ENCODE peak calls at places on chromosomes 4 and X, in six cellular contexts. One of them, this sample, is unnamed.

GRCh38 chr4:54090804-54091623 is 8.9 kb upstream of the GSX2 start:
- DNase-seq in AG09309: no peak
- DNase-seq in lower leg skin: no peak
- DNase-seq in adrenal gland: no peak
- DNase-seq in AG04449: no peak
- DNase-seq in testis: peak
- DNase-seq in this sample: no peak

GRCh38 chr4:75800972-75801371 is 76.6 kb downstream of the USO1 start:
- DNase-seq in adrenal gland: no peak
- DNase-seq in AG09309: no peak
- DNase-seq in lower leg skin: no peak
- DNase-seq in AG04449: no peak
- DNase-seq in testis: no peak
- DNase-seq in this sample: no peak

GRCh38 chrX:3609800-3610199 is 103.6 kb downstream of the PRKX start:
- DNase-seq in AG04449: peak
- DNase-seq in lower leg skin: no peak
- DNase-seq in testis: no peak
- DNase-seq in adrenal gland: no peak
- DNase-seq in AG09309: peak
- DNase-seq in this sample: no peak

GRCh38 chr4:77172336-77172735 is 15.3 kb downstream of the CCNG2 start:
- DNase-seq in lower leg skin: no peak
- DNase-seq in testis: no peak
- DNase-seq in AG09309: peak
- DNase-seq in adrenal gland: no peak
- DNase-seq in AG04449: peak
- DNase-seq in this sample: no peak

GRCh38 chr4:1177274-1178141 is 5.1 kb upstream of the SPON2 start:
- DNase-seq in AG04449: no peak
- DNase-seq in adrenal gland: no peak
- DNase-seq in testis: no peak
- DNase-seq in AG09309: no peak
- DNase-seq in lower leg skin: no peak
- DNase-seq in this sample: peak

GRCh38 chr4:46922205-46922604 is 13.2 kb upstream of the COX7B2 start:
- DNase-seq in lower leg skin: no peak
- DNase-seq in AG04449: no peak
- DNase-seq in adrenal gland: no peak
- DNase-seq in AG09309: no peak
- DNase-seq in testis: no peak
- DNase-seq in this sample: no peak

GRCh38 chrX:43526878-43527277 is 129.2 kb upstream of the MAOA start:
- DNase-seq in lower leg skin: no peak
- DNase-seq in AG04449: no peak
- DNase-seq in adrenal gland: no peak
- DNase-seq in testis: no peak
- DNase-seq in AG09309: no peak
- DNase-seq in this sample: no peak

GRCh38 chrX:3360881-3361280 is 14.4 kb upstream of the MXRA5 start:
- DNase-seq in AG09309: no peak
- DNase-seq in adrenal gland: no peak
- DNase-seq in AG04449: no peak
- DNase-seq in lower leg skin: no peak
- DNase-seq in testis: no peak
- DNase-seq in this sample: no peak

GRCh38 chr4:73729534-73730165 is 10.7 kb upstream of the CXCL8 start:
- DNase-seq in testis: peak
- DNase-seq in AG09309: peak
- DNase-seq in adrenal gland: peak
- DNase-seq in lower leg skin: peak
- DNase-seq in AG04449: peak
- DNase-seq in this sample: peak

GRCh38 chrX:10512258-10512657 is 108.1 kb downstream of the MID1 start:
- DNase-seq in testis: no peak
- DNase-seq in lower leg skin: no peak
- DNase-seq in AG09309: no peak
- DNase-seq in AG04449: no peak
- DNase-seq in adrenal gland: no peak
- DNase-seq in this sample: no peak

GRCh38 chr4:161581262-161581661 is 582.5 kb downstream of the FSTL5 start:
- DNase-seq in adrenal gland: no peak
- DNase-seq in AG09309: peak
- DNase-seq in AG04449: no peak
- DNase-seq in testis: no peak
- DNase-seq in lower leg skin: no peak
- DNase-seq in this sample: no peak

GRCh38 chrX:24682739-24683432 is 10.8 kb upstream of the POLA1 start:
- DNase-seq in adrenal gland: no peak
- DNase-seq in AG04449: no peak
- DNase-seq in AG09309: no peak
- DNase-seq in testis: no peak
- DNase-seq in lower leg skin: no peak
- DNase-seq in this sample: no peak

GRCh38 chr4:25786497-25787065 is 76.2 kb downstream of the SEL1L3 start:
- DNase-seq in adrenal gland: no peak
- DNase-seq in testis: no peak
- DNase-seq in lower leg skin: no peak
- DNase-seq in AG04449: no peak
- DNase-seq in AG09309: no peak
- DNase-seq in this sample: no peak

GRCh38 chr4:80239480-80239879 is 27.0 kb upstream of the FGF5 start:
- DNase-seq in lower leg skin: no peak
- DNase-seq in testis: no peak
- DNase-seq in AG04449: no peak
- DNase-seq in adrenal gland: no peak
- DNase-seq in AG09309: no peak
- DNase-seq in this sample: no peak

GRCh38 chr4:80202784-80203553 is 5.7 kb downstream of the PRDM8 start:
- DNase-seq in AG09309: no peak
- DNase-seq in AG04449: no peak
- DNase-seq in adrenal gland: no peak
- DNase-seq in lower leg skin: no peak
- DNase-seq in testis: peak
- DNase-seq in this sample: no peak

GRCh38 chr4:168803727-168804126 is 206.3 kb downstream of the CBR4 start:
- DNase-seq in AG09309: peak
- DNase-seq in lower leg skin: no peak
- DNase-seq in adrenal gland: no peak
- DNase-seq in AG04449: peak
- DNase-seq in testis: no peak
- DNase-seq in this sample: no peak

GRCh38 chrX:118181030-118181429 is 64.4 kb upstream of the KLHL13 start:
- DNase-seq in AG04449: no peak
- DNase-seq in AG09309: no peak
- DNase-seq in lower leg skin: no peak
- DNase-seq in testis: no peak
- DNase-seq in adrenal gland: peak
- DNase-seq in this sample: no peak

GRCh38 chr4:17469931-17470674 is 41.8 kb downstream of the QDPR start:
- DNase-seq in adrenal gland: no peak
- DNase-seq in lower leg skin: no peak
- DNase-seq in testis: no peak
- DNase-seq in AG09309: no peak
- DNase-seq in AG04449: no peak
- DNase-seq in this sample: no peak

GRCh38 chrX:85922821-85923220 is 124.5 kb downstream of the CHM start:
- DNase-seq in AG09309: peak
- DNase-seq in AG04449: no peak
- DNase-seq in testis: no peak
- DNase-seq in adrenal gland: no peak
- DNase-seq in lower leg skin: no peak
- DNase-seq in this sample: no peak

GRCh38 chr4:5955201-5955821 is 62.4 kb upstream of the CRMP1 start:
- DNase-seq in adrenal gland: no peak
- DNase-seq in lower leg skin: no peak
- DNase-seq in AG09309: no peak
- DNase-seq in testis: no peak
- DNase-seq in AG04449: no peak
- DNase-seq in this sample: no peak

GRCh38 chr4:153780876-153781275 is 8.0 kb downstream of the SFRP2 start:
- DNase-seq in AG04449: no peak
- DNase-seq in AG09309: no peak
- DNase-seq in testis: no peak
- DNase-seq in lower leg skin: no peak
- DNase-seq in adrenal gland: no peak
- DNase-seq in this sample: no peak

GRCh38 chrX:86154586-86154985 is 6.3 kb downstream of the DACH2 start:
- DNase-seq in lower leg skin: no peak
- DNase-seq in AG04449: no peak
- DNase-seq in adrenal gland: no peak
- DNase-seq in AG09309: no peak
- DNase-seq in testis: no peak
- DNase-seq in this sample: no peak

GRCh38 chr4:47561331-47561730 is 76.3 kb downstream of the ATP10D start:
- DNase-seq in lower leg skin: no peak
- DNase-seq in AG04449: no peak
- DNase-seq in AG09309: no peak
- DNase-seq in adrenal gland: no peak
- DNase-seq in testis: no peak
- DNase-seq in this sample: no peak

GRCh38 chrX:24646745-24647182 is 383 bp downstream of the PCYT1B start:
- DNase-seq in AG04449: no peak
- DNase-seq in testis: no peak
- DNase-seq in lower leg skin: no peak
- DNase-seq in AG09309: no peak
- DNase-seq in adrenal gland: no peak
- DNase-seq in this sample: no peak

GRCh38 chrX:25144043-25144940 is 128.5 kb upstream of the ARX start:
- DNase-seq in lower leg skin: peak
- DNase-seq in AG09309: peak
- DNase-seq in AG04449: no peak
- DNase-seq in testis: peak
- DNase-seq in adrenal gland: peak
- DNase-seq in this sample: peak

GRCh38 chrX:129091097-129091496 is 432.2 kb downstream of the SMARCA1 start:
- DNase-seq in adrenal gland: no peak
- DNase-seq in AG09309: no peak
- DNase-seq in AG04449: no peak
- DNase-seq in lower leg skin: no peak
- DNase-seq in testis: no peak
- DNase-seq in this sample: no peak

GRCh38 chr4:94307231-94307840 is 35.3 kb downstream of the HPGDS start:
- DNase-seq in testis: no peak
- DNase-seq in AG04449: no peak
- DNase-seq in adrenal gland: no peak
- DNase-seq in AG09309: no peak
- DNase-seq in lower leg skin: no peak
- DNase-seq in this sample: no peak

GRCh38 chr4:180527993-180528392 is 1715.2 kb upstream of the TENM3 start:
- DNase-seq in AG09309: no peak
- DNase-seq in AG04449: no peak
- DNase-seq in testis: no peak
- DNase-seq in lower leg skin: no peak
- DNase-seq in adrenal gland: peak
- DNase-seq in this sample: no peak

GRCh38 chrX:74492720-74493201 is 71.5 kb downstream of the SLC16A2 start:
- DNase-seq in testis: no peak
- DNase-seq in lower leg skin: no peak
- DNase-seq in AG09309: no peak
- DNase-seq in AG04449: no peak
- DNase-seq in adrenal gland: no peak
- DNase-seq in this sample: no peak

GRCh38 chrX:40149286-40150175 is 51.8 kb upstream of the BCOR start:
- DNase-seq in testis: no peak
- DNase-seq in lower leg skin: no peak
- DNase-seq in AG09309: no peak
- DNase-seq in adrenal gland: no peak
- DNase-seq in AG04449: no peak
- DNase-seq in this sample: no peak

GRCh38 chrX:40147399-40148188 is 49.8 kb upstream of the BCOR start:
- DNase-seq in testis: peak
- DNase-seq in AG09309: no peak
- DNase-seq in adrenal gland: no peak
- DNase-seq in AG04449: no peak
- DNase-seq in lower leg skin: no peak
- DNase-seq in this sample: no peak

GRCh38 chrX:40148189-40148438 is 50.4 kb upstream of the BCOR start:
- DNase-seq in adrenal gland: no peak
- DNase-seq in AG09309: no peak
- DNase-seq in AG04449: no peak
- DNase-seq in testis: no peak
- DNase-seq in lower leg skin: no peak
- DNase-seq in this sample: no peak

GRCh38 chrX:40150503-40150902 is 52.7 kb upstream of the BCOR start:
- DNase-seq in lower leg skin: no peak
- DNase-seq in AG04449: no peak
- DNase-seq in AG09309: no peak
- DNase-seq in adrenal gland: no peak
- DNase-seq in testis: no peak
- DNase-seq in this sample: no peak

GRCh38 chrX:40148439-40149285 is 50.9 kb upstream of the BCOR start:
- DNase-seq in adrenal gland: no peak
- DNase-seq in testis: no peak
- DNase-seq in AG04449: no peak
- DNase-seq in AG09309: no peak
- DNase-seq in lower leg skin: no peak
- DNase-seq in this sample: no peak
- H3K4me3 ChIP-seq in adrenal gland: no peak
- H3K4me3 ChIP-seq in testis: no peak
- H3K4me3 ChIP-seq in AG04449: no peak
- H3K4me3 ChIP-seq in AG09309: no peak
- H3K4me3 ChIP-seq in lower leg skin: no peak
- H3K4me3 ChIP-seq in this sample: no peak

DNA sequence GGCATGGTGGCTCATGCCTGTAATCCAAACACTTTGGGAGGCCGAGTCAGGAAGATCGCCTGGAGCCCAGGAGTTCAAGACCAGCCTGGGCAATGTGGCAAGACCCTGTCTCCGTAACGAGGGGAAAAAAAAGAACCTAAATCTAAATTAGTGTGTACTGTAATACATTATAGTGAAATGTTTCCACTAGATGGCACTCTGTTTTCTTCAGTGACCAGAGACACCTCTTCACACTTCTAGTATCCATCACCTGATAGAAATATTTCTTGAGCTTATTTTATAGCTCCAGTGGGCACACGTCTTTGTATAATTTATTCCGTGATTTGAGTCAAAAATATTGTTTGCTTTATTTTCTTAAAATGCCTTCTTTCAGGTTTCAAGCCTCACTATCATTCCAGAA is 600.9 kb upstream of the DIPK2B start:
- DNase-seq in lower leg skin: no peak
- DNase-seq in AG04449: no peak
- DNase-seq in adrenal gland: no peak
- DNase-seq in testis: no peak
- DNase-seq in AG09309: no peak
- DNase-seq in this sample: no peak
- TF ChIP-seq CTCF in lower leg skin: no peak
- TF ChIP-seq CTCF in AG04449: no peak
- TF ChIP-seq CTCF in adrenal gland: peak
- TF ChIP-seq CTCF in testis: no peak
- TF ChIP-seq CTCF in AG09309: peak
- TF ChIP-seq CTCF in this sample: peak

GRCh38 chr4:136400829-136401228 is 1131.5 kb downstream of the PCDH18 start:
- DNase-seq in AG09309: no peak
- DNase-seq in adrenal gland: no peak
- DNase-seq in testis: no peak
- DNase-seq in lower leg skin: no peak
- DNase-seq in AG04449: no peak
- DNase-seq in this sample: no peak
- H3K4me3 ChIP-seq in AG09309: no peak
- H3K4me3 ChIP-seq in adrenal gland: no peak
- H3K4me3 ChIP-seq in testis: no peak
- H3K4me3 ChIP-seq in lower leg skin: no peak
- H3K4me3 ChIP-seq in AG04449: no peak
- H3K4me3 ChIP-seq in this sample: no peak

GRCh38 chr4:136329042-136329662 is 1203.1 kb downstream of the PCDH18 start:
- DNase-seq in AG04449: no peak
- DNase-seq in testis: no peak
- DNase-seq in lower leg skin: no peak
- DNase-seq in adrenal gland: no peak
- DNase-seq in AG09309: no peak
- DNase-seq in this sample: no peak
- TF ChIP-seq CTCF in AG04449: no peak
- TF ChIP-seq CTCF in testis: no peak
- TF ChIP-seq CTCF in lower leg skin: no peak
- TF ChIP-seq CTCF in adrenal gland: no peak
- TF ChIP-seq CTCF in AG09309: no peak
- TF ChIP-seq CTCF in this sample: no peak